ENCODE peak calls at places on chromosomes 12 and 14, in six cellular contexts. S is H1, X is HepG2, I is GM12878, G is SK-N-SH, L is K562. J is an unnamed sample.

GRCh38 chr12:121355818-121356217 is 3.6 kb upstream of the ANAPC5 start:
- DNase-seq in G (no peak), X (no peak), S (no peak), I (no peak), L (no peak), J (no peak)

GRCh38 chr14:37252434-37252833 is 54.7 kb downstream of the MIPOL1 start:
- DNase-seq in S (no peak), L (no peak), X (no peak), G (no peak), I (no peak), J (no peak)

GRCh38 chr12:75831413-75831812 is 200.2 kb downstream of the PHLDA1 start:
- DNase-seq in S (no peak), X (no peak), G (no peak), L (no peak), I (no peak), J (no peak)

GRCh38 chr12:123045678-123046077 is 65.2 kb downstream of the ARL6IP4 start:
- DNase-seq in I (no peak), L (no peak), X (no peak), S (no peak), G (no peak), J (no peak)

GRCh38 chr12:26629864-26630263 is 203.1 kb downstream of the ITPR2 start:
- DNase-seq in X (no peak), G (no peak), S (no peak), L (no peak), I (no peak), J (no peak)

GRCh38 chr12:16763901-16764300 is 157.9 kb upstream of the LMO3 start:
- DNase-seq in I (no peak), L (no peak), G (no peak), S (no peak), X (no peak), J (no peak)

GRCh38 chr14:57851354-57851753 is 14.5 kb downstream of the SLC35F4 start:
- DNase-seq in X (no peak), S (no peak), L (no peak), I (no peak), G (no peak), J (no peak)

GRCh38 chr14:56357478-56357877 is 222.1 kb upstream of the TMEM260 start:
- DNase-seq in S (no peak), I (no peak), X (no peak), L (no peak), G (no peak), J (no peak)

GRCh38 chr14:99121027-99121875 is 150.7 kb downstream of the BCL11B start:
- DNase-seq in L (no peak), S (no peak), G (no peak), I (no peak), X (no peak), J (no peak)

GRCh38 chr12:63103489-63104131 is 47.4 kb downstream of the AVPR1A start:
- DNase-seq in S (no peak), L (peak; percentile 32), I (no peak), G (peak; percentile 8), X (peak; percentile 15), J (no peak)

GRCh38 chr12:53938276-53939140 is at the start of gene HOXC13:
- DNase-seq in G (peak; percentile 86), L (peak; percentile 97), S (peak; percentile 92), X (peak; percentile 33), I (no peak), J (no peak)

GRCh38 chr14:59376691-59377090 is 88.5 kb downstream of the GPR135 start:
- DNase-seq in L (no peak), X (no peak), S (no peak), G (no peak), I (no peak), J (no peak)

GRCh38 chr12:123675436-123675835 is 4.5 kb downstream of the TCTN2 start:
- DNase-seq in S (no peak), I (no peak), G (no peak), L (no peak), X (no peak), J (no peak)

GRCh38 chr12:48934312-48934706 is 9.0 kb upstream of the FKBP11 start:
- DNase-seq in X (peak; percentile 23), S (no peak), I (no peak), L (peak; percentile 25), G (peak; percentile 33), J (no peak)

GRCh38 chr14:104970231-104971068 is 7.7 kb downstream of the AHNAK2 start:
- DNase-seq in S (no peak), I (no peak), L (peak; percentile 39), G (no peak), X (no peak), J (no peak)

DNA sequence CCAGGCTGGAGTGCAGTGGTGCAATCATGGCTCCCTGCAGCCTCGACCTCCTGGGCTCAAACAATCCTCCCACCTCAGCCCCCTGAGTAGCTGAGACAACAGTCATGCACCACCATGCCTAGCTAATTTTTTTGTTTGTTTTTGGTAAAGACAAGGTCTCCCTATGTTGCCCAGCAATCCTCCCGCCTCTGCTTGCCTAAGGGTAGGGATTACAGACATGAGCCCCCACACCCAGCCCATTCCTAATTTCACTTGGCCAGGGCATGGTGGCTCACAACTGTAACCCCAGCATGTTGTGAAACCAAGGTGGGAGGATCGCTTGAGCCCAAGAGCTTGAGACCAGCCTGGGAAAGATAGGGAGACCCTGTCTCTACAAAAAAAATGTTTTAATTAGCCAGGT is 9.1 kb downstream of the DAD1 start:
- DNase-seq in G (no peak), S (no peak), L (no peak), I (no peak), X (no peak), J (no peak)
- TF ChIP-seq GABPA in G (no peak), S (no peak), L (no peak), I (no peak), X (no peak), J (no peak)

GRCh38 chr12:115983226-115983798 is 294.2 kb downstream of the MED13L start:
- DNase-seq in I (no peak), S (peak; percentile 25), X (peak; percentile 4), G (no peak), L (peak; percentile 14), J (peak; percentile 16)
- TF ChIP-seq GABPA in I (no peak), S (no peak), X (no peak), G (no peak), L (no peak), J (no peak)

GRCh38 chr14:23514009-23514962 is 37.3 kb downstream of the ZFHX2 start:
- DNase-seq in S (no peak), I (no peak), L (no peak), X (no peak), G (no peak), J (no peak)
- TF ChIP-seq GABPA in S (no peak), I (no peak), L (no peak), X (no peak), G (no peak), J (no peak)

DNA sequence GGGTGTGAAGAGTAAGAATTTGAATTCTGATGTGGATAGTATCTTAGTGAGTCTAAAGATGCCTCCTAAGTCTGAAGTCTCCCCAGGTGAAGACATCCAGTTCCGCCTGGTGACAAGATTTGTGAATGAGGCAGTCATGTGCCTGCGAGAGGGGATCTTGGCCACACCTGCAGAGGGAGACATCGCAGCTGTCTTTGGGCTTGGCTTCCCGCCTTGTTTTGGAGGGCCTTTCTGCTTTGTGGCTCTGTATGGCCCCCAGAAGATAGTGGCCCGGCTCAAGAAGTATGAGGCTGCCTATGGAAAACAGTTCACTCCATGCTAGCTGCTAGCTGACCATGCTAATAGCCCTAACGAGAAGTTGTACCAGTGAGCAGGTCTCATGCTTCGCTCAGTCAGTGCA is 24.6 kb upstream of the AICDA start:
- DNase-seq in I (no peak), X (no peak), G (no peak), S (no peak), L (no peak), J (no peak)
- TF ChIP-seq GABPA in I (no peak), X (no peak), G (no peak), S (no peak), L (no peak), J (no peak)

J was measured in HL-60.